ENCODE peak calls at places on chromosomes 6 and 20, in seven cellular contexts. E is breast epithelium; D is psoas muscle; L is fibroblast of lung; S is CD8-positive, alpha-beta T cell; T is PC-9; R is H1. A is an unnamed sample.

GRCh38 chr6:134132494-134133141 is 80.2 kb upstream of the SLC2A12 start:
- DNase-seq in E (no peak), D (no peak), L (no peak), S (no peak), T (no peak), R (no peak), A (no peak)

GRCh38 chr6:2857580-2858337 is 16.1 kb upstream of the SERPINB1 start:
- DNase-seq in E (no peak), D (no peak), L (peak), S (peak), T (peak), R (no peak), A (no peak)

GRCh38 chr6:153563001-153563400 is 431.9 kb upstream of the RGS17 start:
- DNase-seq in E (no peak), D (no peak), L (no peak), S (no peak), T (no peak), R (no peak), A (no peak)

GRCh38 chr6:135497412-135498177 is at the start of gene AHI1:
- DNase-seq in E (peak), D (peak), L (peak), S (peak), T (peak), R (peak), A (peak)

GRCh38 chr6:163947276-163947675 is 532.8 kb downstream of the QKI start:
- DNase-seq in E (no peak), D (no peak), L (no peak), S (no peak), T (no peak), R (no peak), A (no peak)

GRCh38 chr6:31497595-31498476 is at the start of gene MICB:
- DNase-seq in E (peak), D (peak), L (peak), S (peak), T (peak), R (peak), A (peak)

GRCh38 chr6:78308025-78308424 is 559.3 kb upstream of the IRAK1BP1 start:
- DNase-seq in E (no peak), D (no peak), L (no peak), S (no peak), T (no peak), R (no peak), A (no peak)

GRCh38 chr20:42739692-42740091 is 450.0 kb downstream of the PTPRT start:
- DNase-seq in E (no peak), D (no peak), L (no peak), S (no peak), T (no peak), R (no peak), A (no peak)

GRCh38 chr20:20489054-20489453 is 121.2 kb downstream of the INSM1 start:
- DNase-seq in E (no peak), D (no peak), L (peak), S (no peak), T (no peak), R (no peak), A (no peak)

GRCh38 chr6:143376861-143377260 is 73.6 kb downstream of the ADAT2 start:
- DNase-seq in E (no peak), D (no peak), L (no peak), S (no peak), T (no peak), R (no peak), A (no peak)

GRCh38 chr6:29961966-29962365 is 19.6 kb downstream of the HLA-A start:
- DNase-seq in E (no peak), D (peak), L (no peak), S (no peak), T (no peak), R (no peak), A (no peak)

GRCh38 chr20:14838663-14839650 is 501.5 kb upstream of the FLRT3 start:
- DNase-seq in E (no peak), D (no peak), L (peak), S (no peak), T (no peak), R (no peak), A (no peak)

GRCh38 chr20:17617868-17618672 is 48.2 kb downstream of the DSTN start:
- DNase-seq in E (peak), D (peak), L (no peak), S (no peak), T (no peak), R (no peak), A (peak)

GRCh38 chr6:26431258-26432162 is 8.8 kb upstream of the BTN3A3 start:
- DNase-seq in E (no peak), D (no peak), L (peak), S (no peak), T (no peak), R (no peak), A (no peak)

GRCh38 chr6:13924949-13925881 is at the start of gene RNF182:
- DNase-seq in E (no peak), D (no peak), L (peak), S (peak), T (peak), R (no peak), A (no peak)

GRCh38 chr20:62045529-62046277 is 20.0 kb downstream of the TAF4 start:
- DNase-seq in E (no peak), D (no peak), L (no peak), S (no peak), T (no peak), R (no peak), A (no peak)

GRCh38 chr20:45904583-45905504 is 7.1 kb downstream of the PLTP start:
- DNase-seq in E (no peak), D (peak), L (no peak), S (no peak), T (no peak), R (no peak), A (no peak)

GRCh38 chr6:143545976-143546547 is 34.5 kb upstream of the FUCA2 start:
- DNase-seq in E (no peak), D (no peak), L (peak), S (no peak), T (no peak), R (no peak), A (no peak)

GRCh38 chr20:1376453-1377270 is 16.2 kb downstream of the FKBP1A start:
- DNase-seq in E (no peak), D (no peak), L (no peak), S (no peak), T (no peak), R (no peak), A (no peak)

GRCh38 chr6:43771858-43772570 is 2.0 kb downstream of the VEGFA start:
- DNase-seq in E (peak), D (peak), L (peak), S (peak), T (peak), R (no peak), A (no peak)

GRCh38 chr6:12113190-12113578 is 101.1 kb downstream of the HIVEP1 start:
- DNase-seq in E (no peak), D (no peak), L (peak), S (no peak), T (no peak), R (no peak), A (no peak)

GRCh38 chr6:23218751-23219150 is 649.4 kb downstream of the HDGFL1 start:
- DNase-seq in E (no peak), D (no peak), L (no peak), S (no peak), T (no peak), R (no peak), A (no peak)

GRCh38 chr20:2701671-2702081 is 9.1 kb downstream of the EBF4 start:
- DNase-seq in E (no peak), D (no peak), L (no peak), S (no peak), T (no peak), R (no peak), A (no peak)

GRCh38 chr6:3165631-3166534 is 8.5 kb upstream of the TUBB2A start:
- DNase-seq in E (no peak), D (no peak), L (peak), S (no peak), T (no peak), R (peak), A (no peak)

GRCh38 chr6:116268589-116269293 is 11.0 kb downstream of the TSPYL1 start:
- DNase-seq in E (no peak), D (no peak), L (peak), S (no peak), T (no peak), R (no peak), A (no peak)

GRCh38 chr6:71419217-71419953 is 130.8 kb downstream of the OGFRL1 start:
- DNase-seq in E (peak), D (no peak), L (no peak), S (no peak), T (peak), R (no peak), A (no peak)

GRCh38 chr6:143675327-143675900 is 2.4 kb upstream of the PHACTR2 start:
- DNase-seq in E (no peak), D (no peak), L (no peak), S (no peak), T (no peak), R (no peak), A (no peak)

GRCh38 chr6:490251-491037 is 98.9 kb downstream of the IRF4 start:
- DNase-seq in E (no peak), D (no peak), L (no peak), S (no peak), T (no peak), R (no peak), A (no peak)

GRCh38 chr6:34161857-34162515 is 16.1 kb upstream of the GRM4 start:
- DNase-seq in E (no peak), D (no peak), L (no peak), S (no peak), T (no peak), R (no peak), A (no peak)

GRCh38 chr20:40638414-40638813 is 50.6 kb downstream of the MAFB start:
- DNase-seq in E (no peak), D (no peak), L (no peak), S (no peak), T (no peak), R (no peak), A (no peak)

GRCh38 chr20:61853073-61854005 is 212.3 kb downstream of the TAF4 start:
- DNase-seq in E (no peak), D (no peak), L (no peak), S (no peak), T (no peak), R (no peak), A (no peak)

DNA sequence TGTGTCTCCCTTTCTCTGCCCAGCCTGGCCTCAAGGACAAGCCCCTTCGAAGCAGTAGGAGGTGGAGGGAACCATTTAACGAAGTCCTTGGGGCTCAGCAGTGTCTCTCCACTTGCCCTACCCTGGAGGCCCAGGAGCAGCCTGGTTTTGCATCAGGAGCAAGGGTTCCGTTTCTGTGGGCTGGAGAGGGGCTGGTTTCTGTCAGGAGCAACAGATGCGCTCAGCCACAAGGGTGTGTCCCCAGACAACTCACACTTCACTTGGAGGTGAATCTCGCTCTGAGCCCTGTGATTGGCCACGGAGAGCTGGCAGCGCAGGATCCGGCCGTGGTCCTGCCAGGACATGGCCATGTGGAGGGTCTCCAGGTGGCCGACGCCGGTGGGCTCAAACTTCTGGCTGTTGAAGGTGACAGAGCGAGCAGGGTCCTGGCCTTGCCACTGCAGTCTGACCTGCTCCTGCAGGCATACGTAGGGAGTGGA is 6.9 kb downstream of the SIGLEC1 start:
- DNase-seq in E (no peak), D (peak), L (no peak), S (no peak), T (no peak), R (no peak), A (no peak)
- TF ChIP-seq CTCF in E (no peak), D (no peak), L (no peak), S (no peak), T (no peak), R (no peak), A (no peak)

GRCh38 chr6:85917522-85917921 is 274.8 kb upstream of the SYNCRIP start:
- DNase-seq in E (no peak), D (no peak), L (no peak), S (no peak), T (no peak), R (no peak), A (no peak)

GRCh38 chr6:85920782-85921181 is 278.1 kb upstream of the SYNCRIP start:
- DNase-seq in E (peak), D (no peak), L (no peak), S (no peak), T (no peak), R (no peak), A (no peak)

DNA sequence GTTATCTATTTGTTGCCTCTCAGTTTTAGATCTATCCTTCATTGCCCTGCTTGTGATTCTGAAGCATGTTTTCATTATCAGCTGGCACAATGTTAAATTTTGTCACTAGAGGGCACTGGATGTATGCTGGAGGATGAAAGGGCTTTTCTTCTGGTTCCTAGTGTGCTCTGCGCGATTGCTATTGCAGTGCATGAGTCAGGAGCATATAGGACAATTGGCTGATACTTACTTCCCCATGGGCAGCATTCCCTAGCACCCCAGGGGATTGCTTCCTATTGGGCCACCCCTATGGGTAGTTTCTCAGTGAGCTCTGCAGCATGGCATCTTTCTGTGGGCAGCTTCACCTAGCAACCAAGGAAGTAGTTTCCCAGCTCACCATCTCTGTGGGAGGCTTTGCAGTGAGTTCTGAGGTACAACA is 280.3 kb upstream of the SYNCRIP start:
- DNase-seq in E (no peak), D (no peak), L (peak), S (no peak), T (peak), R (peak), A (no peak)
- TF ChIP-seq CTCF in E (peak), D (peak), L (peak), S (peak), T (peak), R (peak), A (no peak)

GRCh38 chr6:120405947-120406346 is 928.3 kb downstream of the TBC1D32 start:
- DNase-seq in E (no peak), D (no peak), L (no peak), S (no peak), T (no peak), R (peak), A (no peak)
- TF ChIP-seq CTCF in E (no peak), D (no peak), L (peak), S (no peak), T (peak), R (peak), A (no peak)

GRCh38 chr6:37134622-37135191 is 35.2 kb upstream of the PIM1 start:
- DNase-seq in E (no peak), D (peak), L (peak), S (peak), T (peak), R (no peak), A (peak)
- TF ChIP-seq CTCF in E (no peak), D (no peak), L (no peak), S (no peak), T (no peak), R (no peak), A (no peak)

GRCh38 chr6:24564081-24564480 is 69.3 kb downstream of the ALDH5A1 start:
- DNase-seq in E (no peak), D (no peak), L (no peak), S (no peak), T (no peak), R (no peak), A (no peak)
- TF ChIP-seq CTCF in E (no peak), D (no peak), L (no peak), S (no peak), T (no peak), R (peak), A (no peak)

GRCh38 chr6:21163110-21163837 is 430.3 kb upstream of the SOX4 start:
- DNase-seq in E (no peak), D (no peak), L (peak), S (no peak), T (no peak), R (no peak), A (no peak)
- TF ChIP-seq CTCF in E (no peak), D (no peak), L (no peak), S (no peak), T (no peak), R (no peak), A (no peak)

DNA sequence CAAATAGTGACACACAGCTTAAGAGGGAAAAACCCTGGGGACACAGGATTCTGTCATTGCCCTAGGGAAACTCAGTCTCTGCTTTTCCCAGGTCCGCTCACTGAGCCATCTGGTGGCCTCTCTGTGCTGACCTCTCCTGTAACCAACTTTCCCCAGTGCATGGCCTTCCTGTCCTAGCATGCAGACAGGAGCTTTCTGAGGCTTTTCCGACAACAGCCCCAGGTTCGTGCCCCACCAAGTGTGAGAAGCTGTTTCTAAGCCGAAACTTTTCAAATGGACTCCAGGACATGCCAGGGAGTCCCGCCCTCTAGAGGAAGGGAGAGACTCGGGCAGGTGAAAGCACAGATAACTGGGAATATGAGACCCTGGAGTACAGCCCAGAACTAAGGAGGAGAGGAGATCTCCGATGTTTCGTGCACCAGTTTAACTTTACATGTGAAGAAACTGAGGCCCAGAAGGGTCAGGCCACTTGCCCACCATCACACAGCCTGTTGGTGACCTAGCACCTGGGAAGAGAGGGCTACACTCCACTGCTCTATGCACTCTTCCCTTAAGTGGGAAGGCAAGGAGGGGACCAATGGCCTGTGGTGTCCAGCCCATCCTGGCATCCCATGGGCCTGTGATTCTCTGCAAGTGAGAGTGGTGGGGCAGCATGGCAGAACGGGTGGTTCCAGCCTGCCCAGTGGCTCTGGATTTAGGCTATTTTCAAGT is 46.2 kb downstream of the RPP40 start:
- DNase-seq in E (no peak), D (no peak), L (no peak), S (no peak), T (no peak), R (no peak), A (no peak)
- TF ChIP-seq CTCF in E (no peak), D (peak), L (no peak), S (no peak), T (no peak), R (peak), A (no peak)

GRCh38 chr20:63351811-63352591 is 9.1 kb downstream of the CHRNA4 start:
- DNase-seq in E (no peak), D (no peak), L (no peak), S (no peak), T (no peak), R (no peak), A (no peak)
- TF ChIP-seq CTCF in E (no peak), D (no peak), L (no peak), S (no peak), T (no peak), R (peak), A (no peak)

A was measured in omental fat pad.